ENCODE peak calls at places on chromosomes 2 and 18, in seven cellular contexts. A is activated CD8-positive, alpha-beta T cell treated with anti-CD3 and anti-CD28 coated beads, Interleukin-2, amount 10 ng/mL, durations not matched to agents 7 days and 5 days; Q is NCI-H2029; Z is stimulated activated CD8-positive, alpha-beta memory T cell treated with anti-CD3 and anti-CD28 coated beads, Interleukin-4, amount 100 ng/mL, for 48 hours; L is suprapubic skin; N is activated T-cell treated with anti-CD3 and anti-CD28 coated beads, Interleukin-2, amount 50 U/mL, for 1 hour; Y is NCI-H1417. U is an unnamed sample.

GRCh38 chr2:127852388-127852787 is 5.6 kb downstream of the POLR2D start:
- DNase-seq in Q (no peak), A (no peak), L (no peak), Y (no peak), Z (no peak), N (no peak), U (no peak)

GRCh38 chr2:206918258-206918657 is 21.1 kb upstream of the CPO start:
- DNase-seq in A (no peak), Z (no peak), N (no peak), L (no peak), Q (no peak), Y (no peak), U (no peak)

GRCh38 chr2:43225093-43225787 is 1.2 kb downstream of the ZFP36L2 start:
- DNase-seq in L (peak), Q (no peak), Z (peak), A (peak), Y (no peak), N (peak), U (peak)

GRCh38 chr2:33314541-33314940 is 161.9 kb upstream of the RASGRP3 start:
- DNase-seq in Y (no peak), A (no peak), N (no peak), Q (no peak), Z (no peak), L (no peak), U (no peak)

GRCh38 chr2:105102963-105103421 is 65.1 kb downstream of the MRPS9 start:
- DNase-seq in Y (no peak), Z (no peak), A (no peak), L (no peak), Q (no peak), N (no peak), U (no peak)

GRCh38 chr2:56889738-56890137 is 705.9 kb downstream of the CCDC85A start:
- DNase-seq in L (no peak), Z (no peak), Y (no peak), N (no peak), A (no peak), Q (no peak), U (no peak)

GRCh38 chr2:202780514-202781021 is 91.0 kb downstream of the ICA1L start:
- DNase-seq in L (no peak), Q (no peak), Z (no peak), Y (no peak), N (no peak), A (no peak), U (no peak)

GRCh38 chr2:174013310-174013751 is 48.2 kb upstream of the SP3 start:
- DNase-seq in Y (no peak), A (no peak), Q (no peak), L (no peak), Z (no peak), N (no peak), U (no peak)

GRCh38 chr2:286774-287392 is 1.0 kb downstream of the ALKAL2 start:
- DNase-seq in N (no peak), Z (no peak), L (no peak), Q (no peak), A (no peak), Y (no peak), U (no peak)

GRCh38 chr2:223674998-223675609 is 72.9 kb upstream of the SCG2 start:
- DNase-seq in Y (no peak), Q (no peak), L (no peak), A (no peak), N (no peak), Z (no peak), U (no peak)

GRCh38 chr2:234546770-234547169 is 49.9 kb upstream of the ARL4C start:
- DNase-seq in A (no peak), Y (peak), Q (no peak), N (no peak), Z (no peak), L (no peak), U (no peak)

GRCh38 chr2:62201307-62201706 is 5.4 kb downstream of the B3GNT2 start:
- DNase-seq in N (no peak), A (no peak), L (no peak), Z (no peak), Y (peak), Q (no peak), U (no peak)

GRCh38 chr2:98454500-98455235 is 10.0 kb downstream of the INPP4A start:
- DNase-seq in L (no peak), A (no peak), Q (no peak), Y (no peak), N (no peak), Z (no peak), U (no peak)

GRCh38 chr2:237540823-237541222 is 25.6 kb upstream of the PRLH start:
- DNase-seq in Y (peak), N (no peak), A (no peak), Q (peak), Z (no peak), L (no peak), U (no peak)

GRCh38 chr2:20657522-20658235 is 6.8 kb upstream of the HS1BP3 start:
- DNase-seq in Q (no peak), Z (no peak), Y (no peak), A (no peak), L (no peak), N (no peak), U (no peak)

GRCh38 chr2:189633392-189633811 is 27.9 kb upstream of the ASNSD1 start:
- DNase-seq in Z (no peak), Y (no peak), N (no peak), Q (no peak), L (peak), A (no peak), U (no peak)

GRCh38 chr2:190853659-190854386 is 26.8 kb upstream of the GLS start:
- DNase-seq in L (no peak), A (no peak), Y (no peak), Q (no peak), N (no peak), Z (no peak), U (no peak)

GRCh38 chr2:200615247-200615646 is 29.4 kb downstream of the AOX1 start:
- DNase-seq in Y (no peak), A (no peak), Z (no peak), N (no peak), Q (no peak), L (no peak), U (no peak)

GRCh38 chr18:3791258-3791657 is 341.3 kb downstream of the TGIF1 start:
- DNase-seq in A (no peak), L (no peak), Z (no peak), N (no peak), Y (peak), Q (no peak), U (no peak)

GRCh38 chr2:60551241-60552095 is 2.0 kb downstream of the BCL11A start:
- DNase-seq in L (peak), Y (peak), A (no peak), N (peak), Q (peak), Z (no peak), U (no peak)

GRCh38 chr2:120394764-120395163 is 48.8 kb downstream of the INHBB start:
- DNase-seq in A (no peak), Y (no peak), Z (no peak), L (peak), Q (no peak), N (no peak), U (no peak)

GRCh38 chr18:67520276-67521035 is 3.9 kb upstream of the DSEL start:
- DNase-seq in A (no peak), N (no peak), Y (no peak), Z (no peak), L (no peak), Q (no peak), U (no peak)

GRCh38 chr2:19675856-19676460 is 225.8 kb downstream of the TTC32 start:
- DNase-seq in Y (no peak), L (no peak), Q (no peak), N (no peak), Z (no peak), A (no peak), U (no peak)

GRCh38 chr18:6566338-6566911 is 151.7 kb upstream of the L3MBTL4 start:
- DNase-seq in Z (no peak), L (no peak), Q (no peak), N (no peak), Y (no peak), A (no peak), U (no peak)

GRCh38 chr2:158497486-158497885 is 40.7 kb downstream of the PKP4 start:
- DNase-seq in Y (no peak), Q (no peak), A (no peak), N (no peak), L (no peak), Z (no peak), U (no peak)

GRCh38 chr2:223465793-223466192 is 136.4 kb downstream of the SCG2 start:
- DNase-seq in A (no peak), L (peak), Y (no peak), Z (no peak), N (no peak), Q (no peak), U (no peak)

GRCh38 chr2:121471571-121472464 is 58.9 kb upstream of the RNU4ATAC start:
- DNase-seq in N (no peak), Z (no peak), L (no peak), Y (no peak), Q (no peak), A (no peak), U (no peak)

GRCh38 chr2:163681765-163682164 is 54.0 kb downstream of the FIGN start:
- DNase-seq in L (no peak), Q (no peak), N (no peak), Y (no peak), Z (no peak), A (no peak), U (no peak)

GRCh38 chr2:200585730-200586643 is at the start of gene AOX1:
- DNase-seq in Y (no peak), Z (peak), A (peak), N (peak), L (peak), Q (no peak), U (no peak)

GRCh38 chr2:85917887-85918795 is 29.4 kb upstream of the ST3GAL5 start:
- DNase-seq in Q (no peak), N (no peak), A (no peak), L (no peak), Z (no peak), Y (no peak), U (no peak)

GRCh38 chr2:236717719-236718118 is 148.1 kb downstream of the ACKR3 start:
- DNase-seq in A (no peak), N (no peak), L (no peak), Q (no peak), Y (no peak), Z (no peak), U (no peak)

GRCh38 chr18:78514910-78515670 is 464.5 kb upstream of the SALL3 start:
- DNase-seq in Z (no peak), Y (no peak), N (no peak), L (peak), A (no peak), Q (no peak), U (no peak)

GRCh38 chr18:45245036-45245638 is 370.1 kb upstream of the SLC14A2 start:
- DNase-seq in Q (no peak), L (no peak), N (no peak), Y (peak), Z (no peak), A (no peak), U (no peak)

GRCh38 chr2:212330263-212330662 is 208.3 kb downstream of the ERBB4 start:
- DNase-seq in N (no peak), Y (no peak), L (no peak), A (no peak), Z (no peak), Q (no peak), U (no peak)

GRCh38 chr2:65377556-65378307 is 54.7 kb downstream of the SPRED2 start:
- DNase-seq in A (no peak), Z (peak), L (no peak), Q (peak), N (no peak), Y (peak), U (no peak)

GRCh38 chr2:120331903-120332302 is 14.0 kb upstream of the INHBB start:
- DNase-seq in L (no peak), N (no peak), A (no peak), Z (no peak), Y (no peak), Q (no peak), U (no peak)

GRCh38 chr2:16684676-16685339 is 19.2 kb upstream of the CYRIA start:
- DNase-seq in A (no peak), Y (no peak), Q (no peak), L (no peak), N (no peak), Z (no peak), U (no peak)

U was measured in activated CD8-positive, alpha-beta memory T cell treated with anti-CD3 and anti-CD28 coated beads, Interleukin-2, amount 10 ng/mL, durations not matched to agents 7 days and 5 days.